ENCODE peak calls at places on chromosomes 11 and 22, in ten cellular contexts. G, E, C, S, N, U, F, O, W and I are unnamed samples.

GRCh38 chr11:105609832-105610781 is at the start of gene GRIA4:
- DNase-seq in G (no peak), E (no peak), C (peak; percentile 51), S (peak; percentile 34), N (no peak), U (no peak), F (no peak), O (no peak), W (peak; percentile 24), I (no peak)

GRCh38 chr11:81573367-81573766 is 1160.3 kb downstream of the FAM181B start:
- DNase-seq in G (no peak), E (no peak), C (no peak), S (no peak), N (no peak), U (no peak), F (no peak), O (no peak), W (no peak), I (no peak)

GRCh38 chr11:100949443-100949842 is 180.2 kb downstream of the PGR start:
- DNase-seq in G (no peak), E (no peak), C (no peak), S (no peak), N (no peak), U (no peak), F (no peak), O (no peak), W (no peak), I (no peak)

GRCh38 chr11:44788536-44789227 is 61.9 kb downstream of the TSPAN18 start:
- DNase-seq in G (no peak), E (no peak), C (no peak), S (no peak), N (no peak), U (no peak), F (no peak), O (no peak), W (no peak), I (no peak)

GRCh38 chr11:120185678-120186407 is 25.0 kb upstream of the OAF start:
- DNase-seq in G (no peak), E (no peak), C (peak; percentile 53), S (no peak), N (no peak), U (no peak), F (no peak), O (no peak), W (no peak), I (no peak)

GRCh38 chr22:36757608-36758220 is 18.2 kb downstream of the IFT27 start:
- DNase-seq in G (peak; percentile 44), E (peak; percentile 53), C (peak; percentile 90), S (peak; percentile 80), N (peak; percentile 64), U (no peak), F (peak; percentile 88), O (peak; percentile 21), W (peak; percentile 84), I (no peak)

GRCh38 chr11:35035894-35036408 is 103.0 kb upstream of the CD44 start:
- DNase-seq in G (no peak), E (peak; percentile 65), C (no peak), S (no peak), N (no peak), U (no peak), F (no peak), O (no peak), W (no peak), I (no peak)

GRCh38 chr11:102138223-102138622 is 28.0 kb downstream of the YAP1 start:
- DNase-seq in G (no peak), E (no peak), C (no peak), S (no peak), N (no peak), U (no peak), F (no peak), O (no peak), W (no peak), I (no peak)

DNA sequence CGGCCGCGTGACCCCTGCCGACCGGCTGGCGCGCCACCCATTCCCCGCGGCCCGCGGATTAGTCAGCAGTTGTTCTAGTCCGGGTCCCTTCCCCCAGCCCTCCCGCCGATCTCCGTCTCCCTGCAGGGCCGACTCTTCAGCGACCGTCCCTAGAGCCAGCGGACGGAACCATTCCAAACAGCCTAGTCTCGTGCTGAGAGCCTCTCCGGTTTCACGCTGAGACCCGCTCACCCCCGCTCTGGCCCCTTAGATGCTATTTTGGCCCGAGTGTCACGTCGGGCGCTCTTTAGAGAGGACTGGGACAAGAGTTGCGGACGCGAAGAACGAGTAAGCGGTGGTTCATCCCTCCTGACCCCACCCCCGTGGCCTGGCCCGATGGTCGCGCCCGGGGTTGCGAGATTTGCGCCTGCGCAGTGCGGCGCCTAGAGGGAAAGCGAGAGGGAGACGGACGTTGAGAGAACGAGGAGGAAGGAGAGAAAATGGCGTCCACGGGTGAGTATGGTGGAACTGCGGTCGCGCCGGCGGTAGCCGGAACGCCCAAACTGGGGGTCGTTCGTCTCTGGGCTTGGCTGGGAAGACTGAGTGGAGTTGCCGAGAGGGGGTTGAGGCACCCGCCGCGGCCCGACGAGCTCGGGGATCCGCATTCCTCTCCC is at the start of the genes EWSR1 and RHBDD3:
- DNase-seq in G (peak; percentile 70), E (peak; percentile 99), C (peak; percentile 99), S (peak; percentile 97), N (peak; percentile 96), U (peak; percentile 98), F (peak; percentile 98), O (peak; percentile 78), W (peak; percentile 98), I (peak; percentile 67)
- H3K4me1 ChIP-seq in G (peaks cover 34% of the 10 kb centered on the region), E (peaks cover 37% of the 10 kb centered on the region), C (peaks cover 57% of the 10 kb centered on the region), S (peaks cover 33% of the 10 kb centered on the region), N (peaks cover 55% of the 10 kb centered on the region), U (peaks cover 54% of the 10 kb centered on the region), F (peaks cover 38% of the 10 kb centered on the region), O (peaks cover 23% of the 10 kb centered on the region), W (peaks cover 66% of the 10 kb centered on the region), I (no peaks in the 10 kb centered on the region)

GRCh38 chr22:33302049-33302545 is 243.9 kb upstream of the SYN3 start:
- DNase-seq in G (peak; percentile 32), E (peak; percentile 68), C (peak; percentile 89), S (peak; percentile 75), N (peak; percentile 10), U (no peak), F (peak; percentile 94), O (peak; percentile 17), W (peak; percentile 78), I (peak; percentile 63)

GRCh38 chr22:33299245-33299956 is 241.2 kb upstream of the SYN3 start:
- DNase-seq in G (no peak), E (no peak), C (no peak), S (no peak), N (no peak), U (no peak), F (peak; percentile 96), O (no peak), W (no peak), I (no peak)

GRCh38 chr22:33302549-33302948 is 244.4 kb upstream of the SYN3 start:
- DNase-seq in G (peak; percentile 8), E (no peak), C (no peak), S (no peak), N (no peak), U (no peak), F (no peak), O (no peak), W (no peak), I (no peak)

GRCh38 chr22:33300165-33300564 is 242.0 kb upstream of the SYN3 start:
- DNase-seq in G (no peak), E (no peak), C (no peak), S (no peak), N (no peak), U (no peak), F (no peak), O (no peak), W (no peak), I (no peak)

DNA sequence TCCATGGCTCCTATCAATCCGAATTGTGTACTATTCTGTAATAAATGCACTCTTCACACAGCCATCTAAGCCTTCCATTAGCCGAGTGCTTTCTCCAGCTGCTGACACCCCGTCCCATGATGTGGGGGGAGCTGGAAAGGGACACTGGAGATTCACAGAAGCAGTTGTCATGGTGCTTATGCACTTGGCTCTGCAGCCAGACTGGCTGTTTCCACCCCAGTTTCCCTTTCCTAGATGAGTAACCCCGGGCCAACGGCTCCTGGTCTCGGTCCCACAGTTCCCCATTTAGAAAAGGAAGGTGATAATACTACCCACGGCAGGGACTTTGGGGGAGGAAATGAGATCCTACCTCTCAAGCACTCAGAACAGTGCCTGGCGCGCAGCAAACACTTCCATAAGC is 244.9 kb upstream of the SYN3 start:
- DNase-seq in G (no peak), E (no peak), C (no peak), S (no peak), N (no peak), U (no peak), F (no peak), O (no peak), W (no peak), I (no peak)
- H3K4me1 ChIP-seq in G (peaks cover 9% of the 10 kb centered on the region), E (peaks cover 6% of the 10 kb centered on the region), C (peaks cover 4% of the 10 kb centered on the region), S (no peaks in the 10 kb centered on the region), N (no peaks in the 10 kb centered on the region), U (peaks cover 15% of the 10 kb centered on the region), F (peaks cover 43% of the 10 kb centered on the region), O (no peaks in the 10 kb centered on the region), W (peaks cover 17% of the 10 kb centered on the region), I (no peaks in the 10 kb centered on the region)

GRCh38 chr11:117020287-117020686 is 77.9 kb downstream of the SIK3 start:
- DNase-seq in G (no peak), E (no peak), C (no peak), S (no peak), N (peak; percentile 19), U (no peak), F (no peak), O (no peak), W (no peak), I (no peak)

GRCh38 chr11:117020873-117021564 is 77.2 kb downstream of the SIK3 start:
- DNase-seq in G (no peak), E (no peak), C (no peak), S (no peak), N (no peak), U (no peak), F (no peak), O (no peak), W (no peak), I (no peak)

GRCh38 chr11:117019871-117020270 is 78.4 kb downstream of the SIK3 start:
- DNase-seq in G (no peak), E (no peak), C (no peak), S (no peak), N (peak; percentile 22), U (no peak), F (no peak), O (no peak), W (no peak), I (no peak)

GRCh38 chr11:117022526-117022925 is 75.7 kb downstream of the SIK3 start:
- DNase-seq in G (no peak), E (no peak), C (no peak), S (no peak), N (peak; percentile 67), U (no peak), F (no peak), O (no peak), W (no peak), I (no peak)

GRCh38 chr11:117023178-117023577 is 75.0 kb downstream of the SIK3 start:
- DNase-seq in G (no peak), E (no peak), C (no peak), S (no peak), N (no peak), U (no peak), F (no peak), O (no peak), W (no peak), I (no peak)
- H3K4me1 ChIP-seq in G (peaks cover 78% of the 10 kb centered on the region), E (peaks cover 19% of the 10 kb centered on the region), C (peaks cover 17% of the 10 kb centered on the region), S (peaks cover 20% of the 10 kb centered on the region), N (peaks cover 83% of the 10 kb centered on the region), U (peaks cover 52% of the 10 kb centered on the region), F (no peaks in the 10 kb centered on the region), O (peaks cover 20% of the 10 kb centered on the region), W (peaks cover 63% of the 10 kb centered on the region), I (no peaks in the 10 kb centered on the region)

DNA sequence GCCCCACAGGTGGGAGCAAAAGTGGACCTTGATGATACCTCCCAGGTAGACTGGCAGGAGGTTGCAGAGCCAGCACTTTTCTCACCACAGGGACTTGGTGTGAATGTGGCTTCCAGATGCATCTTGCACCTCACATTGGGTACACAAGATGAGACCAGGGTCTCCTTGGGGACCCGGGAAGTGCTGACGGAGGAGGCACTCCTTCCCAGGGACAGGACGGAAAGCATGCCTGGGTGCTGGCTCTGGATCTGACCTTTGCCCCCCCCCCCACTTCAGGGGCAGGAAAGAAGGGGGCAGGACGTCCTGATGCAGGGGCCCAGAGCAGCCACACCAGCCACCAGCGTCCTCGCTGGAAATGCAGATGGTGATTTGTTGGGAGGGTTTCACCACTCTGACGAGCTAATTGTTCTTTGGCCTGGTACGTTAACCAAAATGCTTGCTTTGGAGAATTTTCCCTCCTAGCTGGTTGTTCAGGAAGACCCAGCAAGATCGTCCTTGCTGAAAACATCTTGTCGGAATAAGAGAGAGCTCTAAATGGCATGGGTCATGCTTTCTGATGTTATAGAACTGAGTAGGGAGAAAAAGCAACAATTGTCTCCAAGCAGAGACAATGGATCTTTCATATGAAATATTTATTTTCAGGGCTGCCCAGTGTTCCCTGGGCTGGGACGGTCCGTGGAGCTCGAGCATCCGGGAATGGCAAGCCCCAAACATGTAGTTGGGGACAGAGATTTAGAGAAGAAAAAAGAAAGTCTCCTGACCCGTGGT is 74.4 kb upstream of the PPARA start:
- DNase-seq in G (no peak), E (no peak), C (peak; percentile 56), S (peak; percentile 41), N (no peak), U (no peak), F (no peak), O (no peak), W (peak; percentile 28), I (no peak)
- H3K4me1 ChIP-seq in G (peaks cover 29% of the 10 kb centered on the region), E (peaks cover 54% of the 10 kb centered on the region), C (peaks cover 55% of the 10 kb centered on the region), S (peaks cover 29% of the 10 kb centered on the region), N (peaks cover 30% of the 10 kb centered on the region), U (peaks cover 76% of the 10 kb centered on the region), F (peaks cover 21% of the 10 kb centered on the region), O (peaks cover 45% of the 10 kb centered on the region), W (peaks cover 63% of the 10 kb centered on the region), I (peaks cover 20% of the 10 kb centered on the region)